ENCODE peak calls at places on chromosomes 12 and 14, in four cellular contexts. E is fibroblast of the aortic adventitia, G is AG04450, S is tibial artery. T is an unnamed sample.
A peak's percentile ranks its signal among the peaks of the same experiment; 100 is the strongest.

GRCh38 chr14:69667938-69668336 is 56.5 kb downstream of the SUSD6 start:
- DNase-seq in E (no peak), G (no peak), S (no peak), T (no peak)

GRCh38 chr12:110577717-110578521 is 5.2 kb downstream of the PPTC7 start:
- DNase-seq in E (peak; percentile 89), G (no peak), S (no peak), T (peak; percentile 63)

GRCh38 chr14:55807059-55807499 is 227.1 kb downstream of the KTN1 start:
- DNase-seq in E (peak; percentile 97), G (no peak), S (peak; percentile 72), T (peak; percentile 89)

GRCh38 chr12:132084681-132085635 is 59.2 kb downstream of the DDX51 start:
- DNase-seq in E (peak; percentile 42), G (no peak), S (peak; percentile 54), T (peak; percentile 52)

GRCh38 chr12:24979971-24980730 is 31.2 kb upstream of the BCAT1 start:
- DNase-seq in E (no peak), G (no peak), S (no peak), T (no peak)

GRCh38 chr12:20300457-20300856 is 67.9 kb upstream of the PDE3A start:
- DNase-seq in E (no peak), G (no peak), S (no peak), T (no peak)

GRCh38 chr14:27688823-27689444 is 1077.7 kb upstream of the FOXG1 start:
- DNase-seq in E (no peak), G (no peak), S (no peak), T (no peak)

GRCh38 chr12:103936679-103937078 is 6.5 kb downstream of the HSP90B1 start:
- DNase-seq in E (no peak), G (no peak), S (no peak), T (no peak)

GRCh38 chr12:88453323-88453722 is 126.9 kb downstream of the KITLG start:
- DNase-seq in E (peak; percentile 32), G (no peak), S (no peak), T (no peak)

GRCh38 chr12:107523760-107524558 is 161.6 kb upstream of the PWP1 start:
- DNase-seq in E (no peak), G (no peak), S (no peak), T (no peak)

GRCh38 chr14:100115726-100116125 is 43.7 kb downstream of the DEGS2 start:
- DNase-seq in E (no peak), G (no peak), S (no peak), T (no peak)

GRCh38 chr12:95099270-95099790 is 25.9 kb upstream of the NR2C1 start:
- DNase-seq in E (no peak), G (no peak), S (no peak), T (no peak)

GRCh38 chr14:102778616-102779351 is 1.5 kb downstream of the TRAF3 start:
- DNase-seq in E (peak; percentile 52), G (no peak), S (no peak), T (no peak)

GRCh38 chr12:27133022-27133590 is 50.7 kb upstream of the C12orf71 start:
- DNase-seq in E (no peak), G (no peak), S (no peak), T (no peak)

GRCh38 chr14:56998728-56999127 is 188.4 kb upstream of the OTX2 start:
- DNase-seq in E (no peak), G (no peak), S (no peak), T (no peak)

GRCh38 chr12:110015132-110015531 is 15.9 kb downstream of the ANKRD13A start:
- DNase-seq in E (no peak), G (no peak), S (no peak), T (no peak)

GRCh38 chr14:86505808-86506207 is 975.9 kb downstream of the FLRT2 start:
- DNase-seq in E (no peak), G (no peak), S (no peak), T (no peak)

GRCh38 chr14:52954346-52955214 is 3.7 kb upstream of the FERMT2 start:
- DNase-seq in E (peak; percentile 62), G (peak; percentile 84), S (no peak), T (peak; percentile 45)

GRCh38 chr12:32777159-32777558 is 21.5 kb upstream of the YARS2 start:
- DNase-seq in E (no peak), G (no peak), S (no peak), T (no peak)

GRCh38 chr12:123036471-123037285 is 56.2 kb downstream of the ARL6IP4 start:
- DNase-seq in E (no peak), G (no peak), S (no peak), T (no peak)

GRCh38 chr12:120092531-120093335 is 23.8 kb downstream of the RAB35 start:
- DNase-seq in E (no peak), G (no peak), S (no peak), T (no peak)

GRCh38 chr14:59013672-59014298 is 174.7 kb upstream of the DAAM1 start:
- DNase-seq in E (peak; percentile 56), G (no peak), S (no peak), T (peak; percentile 85)

GRCh38 chr12:95623554-95624170 is 72.4 kb upstream of the USP44 start:
- DNase-seq in E (peak; percentile 93), G (peak; percentile 78), S (peak; percentile 51), T (peak; percentile 95)

GRCh38 chr12:10205251-10205807 is 7.3 kb upstream of the GABARAPL1 start:
- DNase-seq in E (no peak), G (no peak), S (no peak), T (peak; percentile 82)

GRCh38 chr12:64825143-64826011 is 930 bp downstream of the TBC1D30 start:
- DNase-seq in E (no peak), G (no peak), S (no peak), T (no peak)

GRCh38 chr12:334114-334513 is 55.0 kb downstream of the KDM5A start:
- DNase-seq in E (no peak), G (no peak), S (no peak), T (no peak)

DNA sequence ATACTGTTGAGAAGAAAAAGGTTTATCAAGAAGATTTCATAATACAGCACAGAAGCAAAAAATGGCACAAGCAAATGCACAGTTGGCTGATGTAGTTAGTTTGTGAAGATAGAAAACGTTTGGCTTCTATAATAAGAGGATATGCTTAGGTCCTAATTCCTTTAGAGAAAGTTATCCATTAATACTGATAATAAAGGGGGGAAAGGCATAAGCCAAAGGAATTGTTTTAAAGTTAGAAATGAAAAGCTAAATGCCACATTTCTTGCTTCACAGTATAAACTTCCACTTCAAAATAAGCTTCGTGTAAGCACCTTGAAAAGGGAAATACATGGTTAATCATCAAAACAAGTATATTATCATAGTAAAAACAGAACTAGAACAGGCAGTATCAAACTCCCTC is 12.4 kb downstream of the LMO3 start:
- DNase-seq in E (no peak), G (no peak), S (no peak), T (no peak)
- TF ChIP-seq CTCF in E (no peak), G (no peak), S (no peak), T (no peak)

DNA sequence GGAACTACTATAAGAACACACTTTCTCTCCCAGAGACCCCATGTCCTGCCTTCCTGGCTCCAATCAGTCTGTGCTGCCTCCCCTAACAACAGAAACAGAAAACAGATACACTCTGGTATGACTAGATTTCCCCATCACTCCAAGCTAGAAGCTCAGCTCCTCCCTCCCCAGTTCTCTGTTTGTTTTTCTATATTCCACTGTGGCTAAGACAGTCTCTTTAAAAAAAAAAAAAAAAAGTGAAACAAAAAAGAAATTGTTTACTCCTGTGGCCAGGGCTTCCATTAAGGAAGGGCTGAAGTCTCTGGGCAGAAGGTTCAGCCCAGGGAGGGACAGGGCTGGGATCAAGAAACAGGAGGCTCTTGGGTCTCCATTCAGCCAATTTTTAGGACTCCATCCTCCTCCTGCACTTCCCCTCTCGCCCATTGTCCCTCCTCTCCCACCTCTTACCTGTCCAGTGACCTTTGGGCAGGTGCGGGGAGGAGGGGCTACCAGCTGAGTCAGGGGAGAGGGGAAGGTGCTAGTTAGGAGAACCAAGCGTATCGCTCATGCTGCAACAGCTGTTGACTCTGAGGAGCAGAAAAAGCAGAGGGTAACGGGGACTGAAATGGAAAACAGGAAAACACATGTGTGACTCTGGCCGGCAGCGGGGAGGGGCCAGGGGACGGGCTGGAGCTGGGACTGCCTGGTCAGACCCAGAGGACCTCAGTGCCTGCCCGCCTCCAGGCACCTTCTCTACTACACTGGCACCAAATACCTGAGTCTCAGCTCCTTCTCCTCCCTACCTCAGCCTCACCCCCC is 4.2 kb upstream of the SLC7A7 start:
- DNase-seq in E (peak; percentile 75), G (no peak), S (peak; percentile 74), T (peak; percentile 77)
- H3K4me3 ChIP-seq in E (peak overlapping the region; percentile 39), G (peak overlapping the region; percentile 56), S (peak overlapping the region; percentile 33), T (peak overlapping the region; percentile 43)

GRCh38 chr12:80941916-80942315 is 4.2 kb upstream of the LIN7A start:
- DNase-seq in E (no peak), G (no peak), S (no peak), T (peak; percentile 37)

GRCh38 chr12:80943345-80943744 is 5.6 kb upstream of the LIN7A start:
- DNase-seq in E (no peak), G (no peak), S (no peak), T (no peak)

GRCh38 chr12:80946591-80946990 is 8.9 kb upstream of the LIN7A start:
- DNase-seq in E (peak; percentile 37), G (no peak), S (no peak), T (peak; percentile 34)
- TF ChIP-seq CTCF in E (peak; percentile 42), G (peak; percentile 55), S (no peak), T (peak; percentile 30)

GRCh38 chr14:76423534-76423933 is 47.6 kb downstream of the ESRRB start:
- DNase-seq in E (no peak), G (no peak), S (no peak), T (no peak)

GRCh38 chr14:76422662-76423061 is 46.7 kb downstream of the ESRRB start:
- DNase-seq in E (no peak), G (no peak), S (no peak), T (no peak)

GRCh38 chr14:76420827-76421226 is 44.9 kb downstream of the ESRRB start:
- DNase-seq in E (no peak), G (no peak), S (no peak), T (no peak)

GRCh38 chr14:76419399-76419798 is 43.5 kb downstream of the ESRRB start:
- DNase-seq in E (no peak), G (no peak), S (no peak), T (no peak)

DNA sequence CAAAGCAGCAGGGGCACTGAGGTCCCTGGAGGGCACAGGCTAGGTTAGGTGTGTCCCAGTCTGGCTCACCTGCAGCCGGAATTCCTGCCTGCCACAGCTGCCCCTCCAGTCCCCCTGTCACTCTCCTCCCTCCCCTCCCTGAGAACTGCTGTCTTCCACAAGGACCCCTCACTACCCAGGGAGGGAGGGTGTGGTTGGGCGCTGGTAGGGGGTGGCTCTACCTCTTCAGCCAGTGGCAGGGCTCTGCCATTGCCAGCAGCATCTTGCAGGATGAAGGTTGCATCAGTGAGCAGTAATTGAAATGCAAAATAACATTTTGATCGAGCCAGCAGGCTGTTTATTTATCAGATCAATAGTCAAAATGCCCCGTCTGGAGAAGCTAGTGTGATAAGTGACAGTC is 45.7 kb downstream of the ESRRB start:
- DNase-seq in E (no peak), G (no peak), S (no peak), T (no peak)
- H3K4me3 ChIP-seq in E (no peak overlapping the region), G (no peak overlapping the region), S (no peak overlapping the region), T (no peak overlapping the region)

DNA sequence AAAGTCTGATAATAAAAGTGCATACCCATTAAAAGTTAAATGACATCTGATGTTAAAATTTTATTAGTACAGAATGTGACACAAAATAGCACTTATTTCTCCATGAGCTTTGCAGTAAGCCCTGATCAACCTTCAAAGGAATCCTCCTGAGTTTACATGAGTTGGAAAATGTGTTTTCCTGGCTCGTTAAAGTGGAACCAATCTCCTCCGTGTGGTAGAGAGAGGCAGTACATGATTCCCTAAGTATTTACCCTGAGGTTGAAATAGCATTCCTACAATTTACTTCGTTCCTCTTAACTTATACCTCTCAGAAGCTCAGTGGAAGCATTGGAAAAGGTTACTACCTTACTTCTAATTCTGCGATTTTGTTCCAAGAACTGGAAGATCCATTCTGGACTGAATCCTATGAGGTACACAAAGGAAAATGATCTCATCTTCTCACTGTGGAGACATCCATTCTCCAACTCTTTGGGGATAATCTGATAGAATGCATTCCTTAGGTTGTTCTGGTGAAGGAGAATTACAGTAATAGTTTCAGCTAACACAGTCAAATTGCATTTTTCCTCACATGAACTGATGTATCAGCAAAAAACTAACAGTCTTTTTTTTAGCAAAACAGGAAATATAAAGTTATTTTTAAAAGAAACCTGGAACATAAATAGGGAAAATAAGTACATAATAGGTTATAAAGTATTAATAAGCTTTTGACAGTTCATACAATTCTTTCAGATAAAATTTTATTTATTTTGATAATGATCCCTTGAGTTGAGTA is 475.6 kb downstream of the PDZRN4 start:
- DNase-seq in E (no peak), G (no peak), S (no peak), T (peak; percentile 5)
- TF ChIP-seq CTCF in E (no peak), G (peak; percentile 61), S (peak; percentile 23), T (peak; percentile 29)